ENCODE peak calls at places on chromosomes 11 and 22, in six cellular contexts. D is heart right ventricle, H is neural progenitor cell, C is fibroblast of mammary gland, Q is GM06990, Z is fibroblast of lung. X is an unnamed sample.

GRCh38 chr22:44522526-44523170 is 24.6 kb upstream of the RTL6 start:
- DNase-seq in D (no peak), H (no peak), C (no peak), Q (no peak), Z (no peak), X (no peak)

GRCh38 chr11:94791216-94791889 is 23.2 kb downstream of the AMOTL1 start:
- DNase-seq in D (no peak), H (no peak), C (no peak), Q (no peak), Z (no peak), X (peak; percentile 53)

GRCh38 chr11:87368876-87369480 is 331.2 kb downstream of the TMEM135 start:
- DNase-seq in D (no peak), H (no peak), C (no peak), Q (no peak), Z (no peak), X (peak; percentile 39)

GRCh38 chr11:15818132-15818842 is 538.1 kb downstream of the SOX6 start:
- DNase-seq in D (no peak), H (no peak), C (no peak), Q (no peak), Z (no peak), X (no peak)

GRCh38 chr11:83185767-83186166 is 7.7 kb upstream of the ANKRD42 start:
- DNase-seq in D (no peak), H (no peak), C (no peak), Q (no peak), Z (no peak), X (no peak)

GRCh38 chr11:1694846-1695547 is 2.0 kb upstream of the KRTAP5-6 start:
- DNase-seq in D (no peak), H (no peak), C (no peak), Q (no peak), Z (no peak), X (no peak)

GRCh38 chr11:76665921-76666351 is 4.6 kb downstream of the LRRC32 start:
- DNase-seq in D (no peak), H (no peak), C (no peak), Q (no peak), Z (no peak), X (no peak)

GRCh38 chr22:38174626-38175025 is 7.0 kb downstream of the PLA2G6 start:
- DNase-seq in D (no peak), H (no peak), C (no peak), Q (no peak), Z (no peak), X (no peak)

GRCh38 chr22:49483281-49483905 is 344.3 kb downstream of the BRD1 start:
- DNase-seq in D (no peak), H (no peak), C (no peak), Q (no peak), Z (no peak), X (no peak)

GRCh38 chr11:116109228-116109627 is 605.0 kb upstream of the CADM1 start:
- DNase-seq in D (no peak), H (no peak), C (peak; percentile 29), Q (no peak), Z (peak; percentile 33), X (no peak)

GRCh38 chr22:30074147-30074546 is 6.1 kb upstream of the HORMAD2 start:
- DNase-seq in D (no peak), H (no peak), C (no peak), Q (no peak), Z (no peak), X (no peak)

GRCh38 chr22:49825436-49825835 is 2.2 kb downstream of the BRD1 start:
- DNase-seq in D (no peak), H (no peak), C (peak; percentile 55), Q (no peak), Z (peak; percentile 38), X (peak; percentile 48)

GRCh38 chr11:122741613-122742012 is 86.1 kb downstream of the UBASH3B start:
- DNase-seq in D (peak; percentile 28), H (no peak), C (peak; percentile 82), Q (no peak), Z (peak; percentile 84), X (no peak)

GRCh38 chr11:17743808-17744119 is 9.2 kb downstream of the KCNC1 start:
- DNase-seq in D (no peak), H (no peak), C (peak; percentile 68), Q (no peak), Z (peak; percentile 46), X (peak; percentile 8)

DNA sequence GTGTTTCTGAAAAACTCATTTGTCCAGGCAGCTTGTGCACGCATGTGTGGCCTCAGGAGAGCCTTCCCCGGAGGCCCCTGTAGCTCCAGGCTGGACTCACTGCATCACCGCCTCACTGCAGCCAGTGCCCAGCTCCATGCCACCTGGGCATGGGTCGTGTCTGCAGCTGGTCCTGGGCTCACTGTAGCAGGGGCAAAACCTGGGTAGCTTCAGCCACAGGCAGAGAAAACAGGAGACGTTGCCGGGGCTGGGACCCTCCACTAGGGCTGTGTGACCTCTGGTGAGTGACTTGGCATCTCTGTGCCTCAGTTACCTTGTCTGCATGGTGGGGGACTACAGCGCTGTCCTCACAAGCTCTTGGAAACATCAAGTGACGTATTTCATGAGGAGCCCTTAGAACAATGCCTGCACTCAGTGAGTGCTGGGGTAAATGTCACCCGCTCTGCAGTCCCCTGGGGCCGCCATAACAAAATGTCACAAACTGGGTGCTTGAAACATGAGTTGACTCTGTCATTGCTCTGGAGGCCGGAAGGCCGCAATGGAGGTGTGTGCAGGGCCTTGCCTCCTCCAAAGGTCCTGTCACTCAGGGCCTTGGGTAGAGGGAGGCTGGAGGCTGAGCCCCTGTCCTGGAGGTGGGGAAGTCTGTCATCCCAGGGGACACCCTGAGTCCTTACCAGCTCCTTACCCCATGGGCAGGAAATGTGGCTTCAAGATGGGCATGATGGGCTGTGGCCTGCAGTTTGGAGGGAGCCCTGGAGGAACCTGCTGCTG is 488.7 kb downstream of the TBC1D22A start:
- DNase-seq in D (no peak), H (no peak), C (no peak), Q (no peak), Z (no peak), X (no peak)
- TF ChIP-seq CTCF in D (no peak), H (no peak), C (no peak), Q (no peak), Z (no peak), X (no peak)

DNA sequence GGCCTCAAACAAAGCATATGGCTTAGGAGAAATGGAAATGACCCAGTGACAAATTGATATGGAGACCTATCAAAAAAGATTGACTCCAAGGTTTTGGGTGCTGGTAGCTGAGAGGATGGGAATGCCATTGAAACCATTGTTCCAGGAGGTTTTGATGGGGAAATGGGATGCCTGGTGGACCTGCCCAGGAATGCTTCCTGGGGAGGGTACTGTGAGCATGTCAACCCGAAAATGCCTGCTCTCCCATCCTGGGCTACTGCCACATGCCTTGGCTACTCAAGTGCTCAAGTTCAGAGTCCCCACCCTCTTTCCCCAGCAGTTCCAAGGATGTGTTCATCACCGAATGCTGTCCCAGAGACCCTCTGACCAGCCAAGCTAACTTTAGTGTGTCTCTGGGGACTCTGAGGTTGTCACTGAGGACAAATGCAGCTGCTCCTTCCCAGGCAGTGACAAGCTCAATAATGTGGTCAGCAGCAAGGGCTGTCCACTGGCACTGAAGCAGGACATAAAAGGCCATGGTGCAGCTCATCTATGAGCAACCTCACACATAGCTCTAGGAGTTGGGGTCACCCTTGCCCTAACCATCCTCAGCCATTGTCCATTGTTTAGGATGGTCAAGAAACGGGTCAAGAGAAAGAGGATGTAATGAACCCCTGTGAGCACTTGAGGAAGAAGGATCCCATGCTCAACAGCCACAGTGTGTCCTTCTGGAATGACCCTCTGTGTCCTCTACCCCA is 83.7 kb downstream of the TRIM29 start:
- DNase-seq in D (no peak), H (no peak), C (no peak), Q (no peak), Z (no peak), X (no peak)
- H3K4me3 ChIP-seq in D (no peak overlapping the region), H (no peak overlapping the region), C (no peak overlapping the region), Q (no peak overlapping the region), Z (no peak overlapping the region), X (no peak overlapping the region)

GRCh38 chr11:130647371-130647770 is 198.9 kb downstream of the ADAMTS15 start:
- DNase-seq in D (no peak), H (no peak), C (no peak), Q (no peak), Z (no peak), X (no peak)
- TF ChIP-seq CTCF in D (no peak), H (no peak), C (no peak), Q (no peak), Z (no peak), X (no peak)

DNA sequence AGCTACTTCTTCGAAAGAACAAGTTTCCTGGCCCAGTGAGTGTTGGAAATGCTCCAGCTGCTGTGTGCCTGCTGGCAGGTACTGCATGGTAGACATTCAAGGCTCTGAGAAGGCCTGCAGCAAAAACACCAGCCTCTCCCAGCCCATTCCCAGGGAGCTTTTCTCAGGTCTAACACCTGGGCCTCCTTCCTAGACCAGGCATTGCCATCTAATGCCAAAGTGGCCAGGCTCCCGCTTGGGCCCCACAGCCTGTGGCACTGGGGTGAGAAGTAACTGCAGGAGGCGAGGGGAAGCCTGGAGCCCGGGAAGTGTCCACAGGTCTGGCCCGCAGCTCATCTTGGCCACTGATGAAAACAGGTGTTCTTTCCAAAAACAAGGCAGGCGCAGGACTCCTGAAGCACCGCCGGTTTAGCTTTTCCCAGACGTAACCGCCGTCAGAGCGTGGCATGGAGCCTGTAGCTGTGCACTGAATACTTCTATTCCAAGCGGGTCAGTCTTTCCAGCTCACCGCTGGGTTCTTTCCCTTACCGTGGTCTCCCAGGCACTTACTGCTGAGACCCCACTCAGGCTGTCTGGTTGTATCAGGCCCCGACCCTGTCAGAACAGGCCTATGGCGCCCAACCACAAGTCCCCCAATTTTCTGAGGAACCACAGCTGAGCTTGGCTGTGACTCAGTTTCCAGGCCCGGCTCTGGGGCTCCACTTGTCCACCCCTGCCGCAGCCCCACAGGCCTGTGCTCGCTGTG is 1.2 kb upstream of the TCIRG1 start:
- DNase-seq in D (no peak), H (no peak), C (no peak), Q (no peak), Z (no peak), X (no peak)
- H3K4me3 ChIP-seq in D (peak overlapping the region; percentile 70), H (no peak overlapping the region), C (no peak overlapping the region), Q (no peak overlapping the region), Z (no peak overlapping the region), X (no peak overlapping the region)

GRCh38 chr22:23858484-23858815 is 775 bp downstream of the SLC2A11 start:
- DNase-seq in D (no peak), H (no peak), C (no peak), Q (no peak), Z (no peak), X (no peak)

GRCh38 chr22:23862103-23862502 is 4.4 kb downstream of the SLC2A11 start:
- DNase-seq in D (no peak), H (peak; percentile 68), C (peak; percentile 54), Q (no peak), Z (peak; percentile 51), X (peak; percentile 63)

GRCh38 chr22:23857606-23858483 is at the start of gene SLC2A11:
- DNase-seq in D (peak; percentile 98), H (peak; percentile 100), C (peak; percentile 96), Q (peak; percentile 96), Z (peak; percentile 97), X (peak; percentile 97)

GRCh38 chr22:23859201-23859600 is 1.5 kb downstream of the SLC2A11 start:
- DNase-seq in D (no peak), H (no peak), C (no peak), Q (no peak), Z (no peak), X (no peak)

GRCh38 chr22:23856721-23857605 is 712 bp upstream of the SLC2A11 start:
- DNase-seq in D (peak; percentile 54), H (peak; percentile 75), C (peak; percentile 29), Q (peak; percentile 52), Z (peak; percentile 31), X (peak; percentile 56)
- TF ChIP-seq CTCF in D (no peak), H (no peak), C (no peak), Q (peak; percentile 17), Z (peak; percentile 23), X (peak; percentile 30)